ENCODE peak calls at places on chromosome 7, in ten cellular contexts. Y, E, J, X, I, P, K, R, G and U are unnamed samples.

GRCh38 chr7:19111474-19112143 is 5.8 kb downstream of the TWIST1 start:
- DNase-seq in Y (no peak), E (no peak), J (no peak), X (no peak), I (no peak), P (no peak), K (no peak), R (no peak), G (no peak), U (no peak)

GRCh38 chr7:99137418-99138180 is 6.3 kb downstream of the SMURF1 start:
- DNase-seq in Y (no peak), E (no peak), J (no peak), X (no peak), I (no peak), P (no peak), K (no peak), R (peak), G (no peak), U (no peak)

GRCh38 chr7:121395494-121395960 is 581 bp downstream of the FAM3C start:
- DNase-seq in Y (no peak), E (no peak), J (peak), X (no peak), I (no peak), P (peak), K (no peak), R (peak), G (peak), U (no peak)

GRCh38 chr7:156474241-156474743 is 166.3 kb upstream of the RNF32 start:
- DNase-seq in Y (peak), E (no peak), J (no peak), X (no peak), I (no peak), P (no peak), K (no peak), R (no peak), G (no peak), U (no peak)

GRCh38 chr7:106813705-106814305 is 51.3 kb upstream of the PIK3CG start:
- DNase-seq in Y (peak), E (no peak), J (no peak), X (no peak), I (no peak), P (no peak), K (no peak), R (no peak), G (no peak), U (no peak)

GRCh38 chr7:47089068-47089417 is 492.9 kb downstream of the TNS3 start:
- DNase-seq in Y (no peak), E (no peak), J (no peak), X (no peak), I (no peak), P (no peak), K (no peak), R (no peak), G (no peak), U (no peak)

GRCh38 chr7:25852249-25852994 is 299.6 kb upstream of the NFE2L3 start:
- DNase-seq in Y (no peak), E (no peak), J (no peak), X (no peak), I (peak), P (no peak), K (no peak), R (no peak), G (no peak), U (no peak)

GRCh38 chr7:98280791-98281756 is at the start of gene BRI3:
- DNase-seq in Y (peak), E (peak), J (peak), X (peak), I (peak), P (peak), K (peak), R (peak), G (peak), U (peak)

GRCh38 chr7:146655928-146656797 is 539.6 kb downstream of the CNTNAP2 start:
- DNase-seq in Y (no peak), E (no peak), J (no peak), X (no peak), I (no peak), P (no peak), K (peak), R (no peak), G (no peak), U (no peak)

GRCh38 chr7:138918176-138918575 is 63.0 kb downstream of the KIAA1549 start:
- DNase-seq in Y (no peak), E (no peak), J (peak), X (no peak), I (no peak), P (no peak), K (no peak), R (no peak), G (no peak), U (no peak)

GRCh38 chr7:46932266-46932655 is 649.6 kb downstream of the TNS3 start:
- DNase-seq in Y (no peak), E (no peak), J (no peak), X (no peak), I (no peak), P (no peak), K (no peak), R (no peak), G (no peak), U (no peak)

GRCh38 chr7:47759056-47759706 is 177.3 kb upstream of the TNS3 start:
- DNase-seq in Y (no peak), E (no peak), J (peak), X (no peak), I (no peak), P (no peak), K (no peak), R (no peak), G (no peak), U (no peak)

GRCh38 chr7:69622014-69622818 is 23.9 kb downstream of the AUTS2 start:
- DNase-seq in Y (no peak), E (no peak), J (no peak), X (no peak), I (no peak), P (no peak), K (no peak), R (no peak), G (no peak), U (no peak)

GRCh38 chr7:32937344-32938174 is 19.7 kb upstream of the FKBP9 start:
- DNase-seq in Y (peak), E (no peak), J (peak), X (peak), I (no peak), P (peak), K (no peak), R (no peak), G (no peak), U (no peak)

GRCh38 chr7:149772821-149773425 is 465 bp downstream of the ZNF467 start:
- DNase-seq in Y (no peak), E (no peak), J (peak), X (no peak), I (no peak), P (peak), K (no peak), R (peak), G (peak), U (no peak)

GRCh38 chr7:96400001-96400400 is 78.1 kb upstream of the SLC25A13 start:
- DNase-seq in Y (no peak), E (no peak), J (no peak), X (no peak), I (no peak), P (no peak), K (no peak), R (no peak), G (no peak), U (no peak)

GRCh38 chr7:41979834-41980307 is 257.1 kb downstream of the GLI3 start:
- DNase-seq in Y (peak), E (no peak), J (no peak), X (peak), I (no peak), P (no peak), K (no peak), R (peak), G (no peak), U (no peak)

GRCh38 chr7:142539901-142540300 is 209.4 kb upstream of the PRSS1 start:
- DNase-seq in Y (peak), E (no peak), J (no peak), X (no peak), I (no peak), P (no peak), K (no peak), R (no peak), G (no peak), U (no peak)

GRCh38 chr7:129790136-129790535 is 162.6 kb downstream of the UBE2H start:
- DNase-seq in Y (no peak), E (no peak), J (no peak), X (no peak), I (no peak), P (no peak), K (no peak), R (no peak), G (no peak), U (no peak)

GRCh38 chr7:54877683-54878082 is 118.7 kb upstream of the SEC61G start:
- DNase-seq in Y (no peak), E (no peak), J (no peak), X (no peak), I (no peak), P (no peak), K (no peak), R (no peak), G (no peak), U (no peak)

GRCh38 chr7:37211097-37211496 is 237.6 kb downstream of the ELMO1 start:
- DNase-seq in Y (no peak), E (no peak), J (peak), X (peak), I (peak), P (peak), K (no peak), R (no peak), G (no peak), U (no peak)

GRCh38 chr7:47799529-47799928 is 148.7 kb downstream of the PKD1L1 start:
- DNase-seq in Y (no peak), E (no peak), J (no peak), X (no peak), I (no peak), P (no peak), K (no peak), R (no peak), G (no peak), U (no peak)

GRCh38 chr7:81883801-81884393 is 114.0 kb upstream of the HGF start:
- DNase-seq in Y (no peak), E (no peak), J (no peak), X (no peak), I (no peak), P (no peak), K (no peak), R (no peak), G (no peak), U (no peak)

GRCh38 chr7:2938514-2939192 is 94.5 kb upstream of the GNA12 start:
- DNase-seq in Y (no peak), E (no peak), J (peak), X (peak), I (peak), P (no peak), K (no peak), R (peak), G (peak), U (no peak)

GRCh38 chr7:42170724-42171123 is 66.3 kb downstream of the GLI3 start:
- DNase-seq in Y (no peak), E (no peak), J (no peak), X (no peak), I (no peak), P (no peak), K (no peak), R (no peak), G (no peak), U (no peak)

GRCh38 chr7:25389489-25390106 is 161.3 kb upstream of the NPVF start:
- DNase-seq in Y (peak), E (no peak), J (no peak), X (no peak), I (no peak), P (peak), K (peak), R (peak), G (no peak), U (no peak)

GRCh38 chr7:23594879-23595604 is 2.1 kb upstream of the CCDC126 start:
- DNase-seq in Y (no peak), E (no peak), J (no peak), X (no peak), I (no peak), P (no peak), K (no peak), R (no peak), G (no peak), U (peak)

GRCh38 chr7:88589915-88590314 is 169.6 kb upstream of the ZNF804B start:
- DNase-seq in Y (no peak), E (no peak), J (no peak), X (no peak), I (no peak), P (no peak), K (no peak), R (no peak), G (no peak), U (no peak)

GRCh38 chr7:4683884-4684565 is 1.9 kb downstream of the FOXK1 start:
- DNase-seq in Y (peak), E (no peak), J (no peak), X (peak), I (peak), P (peak), K (no peak), R (no peak), G (peak), U (no peak)

GRCh38 chr7:129951076-129952011 is 1.4 kb downstream of the UBE2H start:
- DNase-seq in Y (peak), E (no peak), J (peak), X (peak), I (no peak), P (peak), K (no peak), R (no peak), G (no peak), U (no peak)

GRCh38 chr7:44283381-44284211 is 41.8 kb downstream of the CAMK2B start:
- DNase-seq in Y (no peak), E (no peak), J (peak), X (peak), I (peak), P (peak), K (no peak), R (no peak), G (no peak), U (no peak)

GRCh38 chr7:155594961-155595366 is 48.6 kb upstream of the CNPY1 start:
- DNase-seq in Y (no peak), E (no peak), J (peak), X (no peak), I (peak), P (no peak), K (no peak), R (peak), G (no peak), U (peak)

GRCh38 chr7:34320412-34320811 is 337.6 kb upstream of the NPSR1 start:
- DNase-seq in Y (no peak), E (no peak), J (no peak), X (no peak), I (no peak), P (no peak), K (no peak), R (no peak), G (no peak), U (no peak)

GRCh38 chr7:79610301-79610700 is 156.8 kb upstream of the MAGI2 start:
- DNase-seq in Y (peak), E (no peak), J (no peak), X (no peak), I (no peak), P (no peak), K (no peak), R (no peak), G (no peak), U (no peak)

GRCh38 chr7:16836481-16836880 is 31.7 kb upstream of the AGR2 start:
- DNase-seq in Y (no peak), E (no peak), J (no peak), X (no peak), I (no peak), P (no peak), K (no peak), R (no peak), G (no peak), U (no peak)

GRCh38 chr7:77306231-77307067 is 106.8 kb upstream of the FGL2 start:
- DNase-seq in Y (no peak), E (no peak), J (peak), X (no peak), I (no peak), P (no peak), K (no peak), R (no peak), G (no peak), U (no peak)

GRCh38 chr7:270351-270983 is 19.5 kb upstream of the FOXL3 start:
- DNase-seq in Y (no peak), E (no peak), J (no peak), X (no peak), I (peak), P (no peak), K (no peak), R (no peak), G (no peak), U (no peak)

GRCh38 chr7:269721-270120 is 20.2 kb upstream of the FOXL3 start:
- DNase-seq in Y (no peak), E (no peak), J (no peak), X (no peak), I (peak), P (no peak), K (no peak), R (no peak), G (no peak), U (no peak)